ENCODE peak calls at places on chromosomes 16 and 17, in four cellular contexts. L, J, S and P are unnamed samples.

GRCh38 chr17:9872852-9873251 is 32.2 kb downstream of the RCVRN start:
- DNase-seq in S (no peak), L (no peak), J (no peak), P (peak; percentile 60)

GRCh38 chr16:23052908-23053580 is 96.2 kb downstream of the USP31 start:
- DNase-seq in L (no peak), S (no peak), J (no peak), P (no peak)

GRCh38 chr17:80605326-80606066 is 60.9 kb downstream of the RPTOR start:
- DNase-seq in L (no peak), S (no peak), J (no peak), P (no peak)

GRCh38 chr16:9099131-9099625 is 7.7 kb downstream of the HAPSTR1 start:
- DNase-seq in L (peak; percentile 34), J (no peak), S (no peak), P (no peak)

GRCh38 chr16:19777061-19777460 is 59.0 kb downstream of the IQCK start:
- DNase-seq in L (no peak), S (no peak), J (no peak), P (no peak)

GRCh38 chr17:43383826-43384475 is 14.8 kb upstream of the ARL4D start:
- DNase-seq in L (no peak), S (no peak), J (no peak), P (no peak)

GRCh38 chr16:1745900-1746692 is 25.2 kb downstream of the NME3 start:
- DNase-seq in J (no peak), S (no peak), L (no peak), P (no peak)

GRCh38 chr17:50149425-50150353 is 788 bp downstream of the PPP1R9B start:
- DNase-seq in J (no peak), L (peak; percentile 83), S (peak; percentile 78), P (no peak)

GRCh38 chr17:28467456-28468025 is 5.9 kb upstream of the SLC13A2 start:
- DNase-seq in J (no peak), L (no peak), S (no peak), P (no peak)

GRCh38 chr17:78375401-78376079 is 2.9 kb upstream of the PGS1 start:
- DNase-seq in S (no peak), J (no peak), L (no peak), P (no peak)

GRCh38 chr16:19118938-19119431 is 5.2 kb downstream of the ITPRIPL2 start:
- DNase-seq in S (no peak), L (no peak), J (no peak), P (no peak)

GRCh38 chr16:28977703-28978641 is 3.4 kb downstream of the SPNS1 start:
- DNase-seq in J (no peak), L (no peak), S (peak; percentile 30), P (no peak)

GRCh38 chr16:56551796-56552738 is 12.8 kb upstream of the MT4 start:
- DNase-seq in S (peak; percentile 18), J (no peak), L (peak; percentile 69), P (no peak)

GRCh38 chr16:79362312-79362970 is 238.1 kb downstream of the MAF start:
- DNase-seq in S (no peak), L (no peak), J (no peak), P (no peak)

GRCh38 chr17:77319211-77320031 is 178.7 kb downstream of the SEC14L1 start:
- DNase-seq in J (peak; percentile 96), L (peak; percentile 75), S (no peak), P (no peak)

GRCh38 chr16:71929048-71929447 is 33.7 kb downstream of the IST1 start:
- DNase-seq in L (no peak), J (no peak), S (peak; percentile 42), P (no peak)

GRCh38 chr16:68069511-68070248 is 15.5 kb upstream of the NFATC3 start:
- DNase-seq in S (no peak), L (peak; percentile 64), J (no peak), P (no peak)

GRCh38 chr16:66548068-66548467 is 1.9 kb downstream of the TK2 start:
- DNase-seq in J (no peak), S (no peak), L (no peak), P (no peak)

GRCh38 chr17:40501499-40501911 is at the start of gene TNS4:
- DNase-seq in J (peak; percentile 83), S (no peak), L (peak; percentile 41), P (no peak)

GRCh38 chr16:85994492-85995433 is 95.8 kb downstream of the IRF8 start:
- DNase-seq in S (no peak), L (no peak), J (peak; percentile 31), P (no peak)

GRCh38 chr17:16419074-16419928 is 3.9 kb downstream of the TRPV2 start:
- DNase-seq in L (no peak), J (peak; percentile 65), S (no peak), P (no peak)

DNA sequence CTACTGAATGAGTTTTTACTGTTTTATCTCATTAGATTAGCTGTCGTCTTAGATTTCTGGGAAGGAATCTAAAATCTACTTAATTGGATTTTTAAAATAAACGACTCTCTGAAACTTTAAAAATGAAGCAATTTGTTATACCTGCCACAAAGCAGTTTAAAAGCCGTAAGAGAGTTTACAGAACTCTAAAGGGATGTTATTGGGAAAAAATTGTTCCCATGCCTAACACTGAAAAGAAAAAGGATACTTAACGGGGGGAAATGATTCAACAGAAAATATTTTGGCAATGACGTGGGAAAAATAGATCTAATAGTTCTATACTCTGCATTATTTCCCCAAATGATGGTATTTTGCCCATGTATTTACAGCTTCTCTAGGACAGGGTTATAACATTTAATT is 27.0 kb downstream of the ARHGAP17 start:
- DNase-seq in L (no peak), J (no peak), S (no peak), P (no peak)
- H3K4me1 ChIP-seq in L (peaks cover 54% of the 10 kb centered on the region), J (peaks cover 82% of the 10 kb centered on the region), S (peaks cover 25% of the 10 kb centered on the region), P (peaks cover 71% of the 10 kb centered on the region)

GRCh38 chr16:50684823-50685455 is 3.8 kb upstream of the SNX20 start:
- DNase-seq in L (no peak), J (no peak), S (no peak), P (no peak)

GRCh38 chr16:50680907-50681885 is at the start of gene SNX20:
- DNase-seq in L (no peak), J (no peak), S (no peak), P (no peak)

GRCh38 chr16:50685456-50686058 is 4.4 kb upstream of the SNX20 start:
- DNase-seq in L (no peak), S (no peak), J (no peak), P (no peak)

GRCh38 chr16:50680556-50680893 is 587 bp downstream of the SNX20 start:
- DNase-seq in L (no peak), J (peak; percentile 51), S (no peak), P (no peak)

DNA sequence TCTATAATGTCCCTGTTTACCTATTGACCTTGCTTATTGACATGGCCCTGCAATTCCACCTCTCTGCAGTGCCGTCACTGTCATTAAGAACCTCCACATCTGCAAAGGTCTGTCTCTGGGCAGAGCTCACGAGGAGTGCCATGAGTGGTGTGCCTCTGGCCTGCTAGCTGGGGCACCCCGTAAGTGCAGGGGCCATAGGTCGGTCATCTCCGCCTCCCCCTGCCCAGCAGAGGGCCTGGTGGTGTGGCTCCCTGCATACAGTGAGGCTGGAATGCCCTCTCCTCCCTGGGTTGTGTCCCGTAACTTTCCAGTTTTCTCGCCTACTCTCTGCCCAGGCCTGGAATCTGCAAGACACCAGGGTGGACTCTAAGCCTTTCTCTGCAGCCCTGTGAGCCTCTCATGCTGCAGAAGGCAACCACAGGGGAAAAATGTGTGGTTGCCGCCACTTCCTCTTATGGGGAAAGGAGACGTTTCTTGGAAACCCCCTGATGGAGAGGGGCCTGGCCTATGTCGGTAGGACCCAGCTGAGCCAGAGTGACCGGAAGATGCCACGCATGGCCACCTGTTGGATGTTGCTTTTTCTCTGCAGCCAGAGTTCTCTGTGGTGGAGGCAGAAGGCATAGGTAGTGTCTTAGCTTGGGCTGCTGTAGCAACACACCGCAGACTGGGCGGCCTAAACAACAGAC is 2.7 kb upstream of the SNX20 start:
- DNase-seq in L (no peak), S (no peak), J (no peak), P (no peak)
- TF ChIP-seq CTCF in L (no peak), S (no peak), J (no peak), P (no peak)

GRCh38 chr17:72118588-72119279 is 2.1 kb upstream of the SOX9 start:
- DNase-seq in S (peak; percentile 85), J (no peak), L (peak; percentile 63), P (no peak)

GRCh38 chr17:72121164-72122001 is 563 bp downstream of the SOX9 start:
- DNase-seq in J (no peak), S (peak; percentile 64), L (peak; percentile 56), P (no peak)

GRCh38 chr17:72119280-72119962 is 1.4 kb upstream of the SOX9 start:
- DNase-seq in L (no peak), S (no peak), J (no peak), P (no peak)

GRCh38 chr17:72120878-72121163 is at the start of gene SOX9:
- DNase-seq in J (peak; percentile 88), S (peak; percentile 93), L (peak; percentile 85), P (no peak)

DNA sequence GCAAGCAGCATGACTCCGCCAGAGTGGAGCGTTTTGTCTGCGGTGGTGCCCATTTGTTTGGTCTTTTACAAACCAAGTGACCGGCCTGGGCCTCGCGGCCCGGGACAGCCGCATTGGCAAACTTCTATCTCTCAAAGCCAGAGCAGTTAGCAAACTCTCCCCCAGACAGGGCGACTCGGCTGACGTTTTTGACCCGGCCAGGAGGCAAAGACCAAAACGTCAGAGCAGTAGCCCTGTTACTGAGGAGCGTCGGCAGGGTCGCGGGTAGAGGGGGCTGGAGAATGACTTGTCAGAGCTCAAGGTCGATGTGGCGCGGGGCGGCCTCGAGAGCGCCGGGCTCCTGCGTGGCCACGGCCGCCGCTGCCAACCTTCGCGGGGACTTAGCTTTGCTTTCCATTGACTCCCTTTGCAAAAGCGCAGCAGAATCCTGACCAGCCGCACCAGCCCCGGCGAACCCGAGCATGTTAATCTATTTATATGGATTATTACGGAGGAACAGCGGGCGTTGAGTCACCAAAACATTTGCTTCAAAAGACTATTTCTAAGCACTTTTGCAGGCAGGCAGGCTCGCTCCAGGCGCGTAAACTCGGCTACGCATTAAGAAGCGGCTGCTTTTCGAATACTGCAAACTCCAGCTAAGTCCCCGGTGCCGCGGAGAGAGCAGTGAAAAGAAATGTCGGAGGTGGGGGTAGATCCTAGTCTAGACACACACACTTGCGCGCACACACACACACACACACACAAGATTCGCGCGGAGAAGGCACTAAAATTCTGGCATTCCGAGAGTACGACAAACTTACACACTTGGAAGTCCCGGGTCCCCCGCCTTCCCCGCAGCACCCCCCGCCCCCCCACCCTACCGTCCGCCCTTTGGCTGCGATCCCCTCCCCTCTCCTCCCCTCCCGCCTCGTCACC is 600 bp upstream of the SOX9 start:
- DNase-seq in S (peak; percentile 66), J (peak; percentile 76), L (peak; percentile 66), P (no peak)
- H3K27me3 ChIP-seq in S (peaks cover 79% of the 10 kb centered on the region), J (peaks cover 88% of the 10 kb centered on the region), L (peaks cover 45% of the 10 kb centered on the region), P (peaks cover 23% of the 10 kb centered on the region)

GRCh38 chr16:14307059-14307531 is 236.0 kb downstream of the MRTFB start:
- DNase-seq in L (no peak), J (no peak), S (no peak), P (no peak)

GRCh38 chr16:14307623-14308356 is 236.7 kb downstream of the MRTFB start:
- DNase-seq in S (no peak), J (no peak), L (peak; percentile 73), P (no peak)

GRCh38 chr16:14309001-14309886 is 238.1 kb downstream of the MRTFB start:
- DNase-seq in J (no peak), S (no peak), L (no peak), P (no peak)

GRCh38 chr16:14309906-14310305 is 238.8 kb downstream of the MRTFB start:
- DNase-seq in J (no peak), S (no peak), L (no peak), P (no peak)

DNA sequence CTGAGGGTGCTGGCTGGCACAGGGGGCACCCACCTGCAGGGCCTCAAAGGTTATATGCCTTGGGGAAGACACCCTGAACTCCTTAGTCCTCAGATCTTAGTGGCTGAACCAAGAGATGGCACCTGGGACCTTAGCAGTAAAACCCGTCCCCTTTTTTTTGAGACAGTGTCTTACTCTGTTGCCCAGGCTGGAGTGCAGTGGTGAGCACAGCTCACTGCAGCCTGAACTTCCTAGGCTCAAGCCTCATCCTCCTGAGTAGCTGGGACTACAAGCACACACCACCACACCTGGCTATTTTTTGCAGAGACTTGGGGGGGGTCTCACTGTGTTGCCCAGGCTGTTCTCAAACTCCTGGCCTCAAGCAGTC is 237.2 kb downstream of the MRTFB start:
- DNase-seq in S (no peak), L (no peak), J (no peak), P (no peak)
- H3K4me1 ChIP-seq in S (peaks cover 18% of the 10 kb centered on the region), L (peaks cover 51% of the 10 kb centered on the region), J (peaks cover 68% of the 10 kb centered on the region), P (peaks cover 67% of the 10 kb centered on the region)